ENCODE peak calls at places on chromosomes 5 and 9, in four cellular contexts. F is Panc1; G is PC-3; Z is CD4-positive, CD25-positive, alpha-beta regulatory T cell. T is an unnamed sample.
A peak's percentile ranks its signal among the peaks of the same experiment; 100 is the strongest.

GRCh38 chr5:54655761-54656160 is 138.2 kb downstream of the SNX18 start:
- DNase-seq in G (no peak), F (no peak), Z (no peak), T (no peak)

GRCh38 chr5:122401991-122402710 is 90.1 kb downstream of the SNCAIP start:
- DNase-seq in F (no peak), Z (no peak), G (no peak), T (no peak)

GRCh38 chr5:173923236-173924104 is 35.3 kb downstream of the CPEB4 start:
- DNase-seq in F (no peak), G (no peak), Z (no peak), T (no peak)

GRCh38 chr5:149638546-149639241 is 57.4 kb downstream of the ARHGEF37 start:
- DNase-seq in G (no peak), F (no peak), Z (no peak), T (no peak)

GRCh38 chr9:114016629-114017423 is 61.3 kb downstream of the AMBP start:
- DNase-seq in G (no peak), F (no peak), Z (no peak), T (no peak)

GRCh38 chr9:99108131-99108530 is 3.2 kb downstream of the TGFBR1 start:
- DNase-seq in F (no peak), G (no peak), Z (no peak), T (no peak)

GRCh38 chr5:1908931-1909330 is 26.2 kb upstream of the IRX4 start:
- DNase-seq in Z (no peak), F (no peak), G (no peak), T (no peak)

GRCh38 chr9:133133680-133134418 is 12.8 kb upstream of the RALGDS start:
- DNase-seq in F (peak; percentile 72), G (peak; percentile 95), Z (peak; percentile 97), T (peak; percentile 90)

GRCh38 chr5:149957855-149958254 is 2.7 kb upstream of the SLC26A2 start:
- DNase-seq in G (peak; percentile 18), F (no peak), Z (no peak), T (no peak)

GRCh38 chr5:57653636-57654290 is 171.2 kb upstream of the ACTBL2 start:
- DNase-seq in G (no peak), Z (no peak), F (no peak), T (no peak)

GRCh38 chr9:104748359-104749031 is 1.0 kb downstream of the NIPSNAP3A start:
- DNase-seq in G (peak; percentile 19), F (no peak), Z (no peak), T (no peak)

GRCh38 chr5:116402235-116402634 is 172.4 kb downstream of the SEMA6A start:
- DNase-seq in Z (no peak), G (no peak), F (no peak), T (no peak)

GRCh38 chr5:81986126-81986525 is 14.3 kb downstream of the ATG10 start:
- DNase-seq in F (no peak), Z (no peak), G (no peak), T (no peak)

GRCh38 chr5:31551878-31552277 is 19.8 kb downstream of the C5orf22 start:
- DNase-seq in G (peak; percentile 24), F (no peak), Z (no peak), T (no peak)

GRCh38 chr9:95305770-95306492 is 11.6 kb downstream of the FANCC start:
- DNase-seq in F (no peak), G (peak; percentile 63), Z (no peak), T (no peak)

GRCh38 chr5:39253211-39253610 is 33.8 kb upstream of the FYB1 start:
- DNase-seq in G (peak; percentile 39), F (no peak), Z (no peak), T (no peak)

GRCh38 chr5:97094579-97095317 is 47.7 kb downstream of the LIX1 start:
- DNase-seq in G (no peak), Z (peak; percentile 79), F (no peak), T (no peak)

GRCh38 chr5:109467058-109467457 is 57.3 kb upstream of the PJA2 start:
- DNase-seq in Z (no peak), G (no peak), F (no peak), T (no peak)

GRCh38 chr5:145510324-145510723 is 324.8 kb downstream of the PRELID2 start:
- DNase-seq in F (no peak), Z (no peak), G (no peak), T (no peak)

DNA sequence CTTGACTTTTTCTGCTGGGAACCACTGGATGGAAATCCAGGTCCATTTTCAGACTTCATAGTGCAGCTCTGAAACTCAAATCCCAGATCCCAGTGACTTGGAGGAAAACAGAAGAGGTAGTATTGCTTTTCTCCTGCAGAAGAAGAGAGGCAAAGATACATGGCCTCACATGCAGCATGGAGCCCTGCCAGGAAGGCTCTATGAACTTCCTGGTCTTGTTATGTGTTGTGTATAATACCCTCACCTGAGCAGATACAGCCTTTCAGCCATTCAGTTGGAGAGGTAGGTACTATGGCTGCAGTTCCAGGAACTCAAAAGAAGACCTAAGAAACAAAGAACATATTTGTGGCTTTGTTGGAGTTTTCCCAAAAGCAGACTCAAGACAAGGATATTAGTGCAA is 90.0 kb upstream of the NIPBL start:
- DNase-seq in G (no peak), Z (no peak), F (no peak), T (no peak)
- H3K4me3 ChIP-seq in G (no peak overlapping the region), Z (no peak overlapping the region), F (no peak overlapping the region), T (no peak overlapping the region)

GRCh38 chr5:176536902-176537607 is at the start of gene RNF44:
- DNase-seq in G (peak; percentile 96), F (peak; percentile 92), Z (peak; percentile 98), T (peak; percentile 97)

GRCh38 chr5:176540476-176540899 is 3.3 kb upstream of the RNF44 start:
- DNase-seq in G (no peak), F (no peak), Z (no peak), T (no peak)

GRCh38 chr5:176538505-176538806 is 1.3 kb upstream of the RNF44 start:
- DNase-seq in Z (no peak), G (no peak), F (no peak), T (no peak)

GRCh38 chr5:176537608-176538504 is 654 bp upstream of the RNF44 start:
- DNase-seq in G (peak; percentile 99), Z (peak; percentile 100), F (peak; percentile 96), T (peak; percentile 97)

GRCh38 chr5:176538985-176539384 is 1.8 kb upstream of the RNF44 start:
- DNase-seq in G (no peak), F (no peak), Z (no peak), T (no peak)
- H3K4me1 ChIP-seq in G (peaks cover 45% of the 10 kb centered on the region), F (peaks cover 50% of the 10 kb centered on the region), Z (peaks cover 77% of the 10 kb centered on the region), T (peaks cover 61% of the 10 kb centered on the region)

GRCh38 chr9:40926404-40927259 is 201.8 kb downstream of the FOXD4L6 start:
- DNase-seq in F (no peak), G (no peak), Z (no peak), T (no peak)

GRCh38 chr9:40927851-40928802 is 200.4 kb downstream of the FOXD4L6 start:
- DNase-seq in Z (no peak), F (no peak), G (no peak), T (no peak)

GRCh38 chr9:40927260-40927631 is 201.2 kb downstream of the FOXD4L6 start:
- DNase-seq in G (no peak), Z (no peak), F (no peak), T (no peak)

GRCh38 chr9:40928803-40929487 is 199.5 kb downstream of the FOXD4L6 start:
- DNase-seq in F (no peak), G (no peak), Z (no peak), T (no peak)

GRCh38 chr9:40925149-40925548 is 203.3 kb downstream of the FOXD4L6 start:
- DNase-seq in Z (no peak), F (no peak), G (no peak), T (no peak)
- H3K9me3 ChIP-seq in Z (peaks cover 46% of the 10 kb centered on the region), F (no peaks in the 10 kb centered on the region), G (no peaks in the 10 kb centered on the region), T (peaks cover 57% of the 10 kb centered on the region)

DNA sequence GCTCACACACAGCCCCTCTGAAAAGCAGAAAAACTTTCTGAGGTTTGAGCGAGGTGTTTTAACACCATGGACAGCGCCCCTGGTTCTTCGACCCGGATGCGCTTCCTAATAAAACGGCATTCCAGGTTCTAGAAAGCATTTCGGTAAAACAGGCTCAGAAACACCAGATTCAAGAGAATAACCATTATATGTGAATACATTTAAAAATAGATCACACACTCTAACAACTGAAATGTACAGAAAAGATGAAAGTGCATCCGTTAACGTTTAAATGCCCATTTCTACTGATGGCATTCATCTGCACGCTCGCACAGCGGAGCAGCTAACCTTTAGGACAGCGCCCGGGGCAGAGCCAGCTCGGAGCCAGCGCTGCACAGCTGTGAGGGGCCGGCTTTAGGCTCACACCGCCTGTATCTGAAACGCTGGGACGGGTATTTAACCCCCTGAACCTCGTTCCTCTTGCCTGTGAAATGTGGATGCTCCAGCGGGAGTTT is 26.3 kb upstream of the TENT4A start:
- DNase-seq in G (peak; percentile 62), F (no peak), Z (peak; percentile 15), T (no peak)
- H3K4me3 ChIP-seq in G (no peak overlapping the region), F (no peak overlapping the region), Z (no peak overlapping the region), T (no peak overlapping the region)

GRCh38 chr9:92952861-92953620 is 5.7 kb downstream of the FGD3 start:
- DNase-seq in Z (no peak), F (no peak), G (peak; percentile 40), T (no peak)
- H3K4me1 ChIP-seq in Z (peaks cover 88% of the 10 kb centered on the region), F (no peaks in the 10 kb centered on the region), G (peaks cover 19% of the 10 kb centered on the region), T (peaks cover 77% of the 10 kb centered on the region)

DNA sequence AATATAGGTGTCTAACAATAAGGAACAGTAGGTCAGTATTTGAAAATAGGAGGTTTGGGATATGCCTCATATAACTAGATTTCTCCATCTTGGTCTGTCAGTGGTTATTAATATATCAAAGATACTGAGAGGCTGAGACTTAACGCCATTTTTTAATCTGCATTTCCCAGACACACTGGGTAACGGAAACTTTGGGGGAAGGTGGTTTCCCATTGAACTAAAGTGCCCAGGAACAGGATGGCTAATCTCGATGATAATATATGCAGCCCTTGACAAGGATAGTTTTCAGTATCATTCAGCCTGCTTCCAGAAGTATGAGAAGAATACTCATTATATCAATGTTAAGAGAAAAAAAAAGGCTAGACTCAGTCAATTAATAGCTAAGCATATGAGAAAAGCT is 30.7 kb downstream of the EFNA5 start:
- DNase-seq in Z (no peak), F (no peak), G (no peak), T (no peak)
- H3K9me3 ChIP-seq in Z (no peaks in the 10 kb centered on the region), F (no peaks in the 10 kb centered on the region), G (no peaks in the 10 kb centered on the region), T (no peaks in the 10 kb centered on the region)

T was measured in effector memory CD4-positive, alpha-beta T cell.